ENCODE peak calls at places on chromosomes 11 and 22, in five cellular contexts. R is suprapubic skin; V is CD4-positive, alpha-beta T cell; U is sigmoid colon; B is BJ. S is an unnamed sample.

GRCh38 chr11:92227954-92228935 is 3.6 kb downstream of the FAT3 start:
- DNase-seq in R (no peak), V (no peak), U (no peak), B (no peak), S (no peak)

GRCh38 chr11:104916442-104916841 is 18.2 kb upstream of the CASP12 start:
- DNase-seq in R (no peak), V (no peak), U (no peak), B (no peak), S (no peak)

GRCh38 chr22:24459911-24460310 is 32.5 kb downstream of the ADORA2A start:
- DNase-seq in R (no peak), V (no peak), U (no peak), B (no peak), S (no peak)

GRCh38 chr22:31284241-31284745 is 8.0 kb downstream of the PIK3IP1 start:
- DNase-seq in R (no peak), V (no peak), U (peak; percentile 33), B (no peak), S (no peak)

GRCh38 chr11:100753144-100753543 is 66.1 kb downstream of the ARHGAP42 start:
- DNase-seq in R (no peak), V (no peak), U (no peak), B (no peak), S (no peak)

GRCh38 chr11:99670268-99670667 is 649.5 kb downstream of the CNTN5 start:
- DNase-seq in R (no peak), V (no peak), U (no peak), B (no peak), S (no peak)

GRCh38 chr11:47071871-47072270 is 104.8 kb downstream of the ARFGAP2 start:
- DNase-seq in R (no peak), V (no peak), U (no peak), B (no peak), S (no peak)

GRCh38 chr11:2575611-2576051 is 124.2 kb downstream of the KCNQ1OT1 start:
- DNase-seq in R (peak; percentile 66), V (no peak), U (no peak), B (no peak), S (peak; percentile 60)

GRCh38 chr11:65576867-65577755 is 1.3 kb downstream of the EHBP1L1 start:
- DNase-seq in R (no peak), V (no peak), U (peak; percentile 92), B (no peak), S (no peak)

GRCh38 chr11:68506908-68507307 is 46.4 kb downstream of the PPP6R3 start:
- DNase-seq in R (no peak), V (no peak), U (no peak), B (no peak), S (no peak)

GRCh38 chr22:48974443-48975251 is 853.0 kb downstream of the BRD1 start:
- DNase-seq in R (no peak), V (no peak), U (no peak), B (no peak), S (peak; percentile 51)

GRCh38 chr11:35629914-35630313 is 11.7 kb downstream of the FJX1 start:
- DNase-seq in R (no peak), V (no peak), U (no peak), B (peak; percentile 97), S (no peak)

DNA sequence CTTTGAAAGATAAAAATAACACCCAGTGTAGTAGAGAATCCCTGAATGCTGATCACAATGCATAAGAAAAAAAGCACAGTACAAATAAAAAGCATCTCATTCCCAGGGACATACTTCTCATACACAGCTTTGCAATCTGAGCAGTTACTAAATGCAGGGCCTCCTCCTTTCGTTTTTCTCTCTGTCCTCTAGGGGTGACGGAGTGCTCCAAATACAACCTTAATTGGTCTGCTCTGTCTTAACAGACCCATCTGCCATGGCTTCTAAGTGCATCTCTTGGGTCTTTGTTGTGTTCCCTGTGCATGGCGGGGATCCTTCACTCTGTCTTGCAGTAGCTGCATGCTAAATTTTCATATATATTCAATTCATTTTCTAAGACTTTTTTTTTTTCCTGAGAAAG is 1114.2 kb upstream of the RAG2 start:
- DNase-seq in R (no peak), V (no peak), U (no peak), B (no peak), S (no peak)
- TF ChIP-seq CTCF in R (no peak), V (no peak), U (no peak), B (peak; percentile 30), S (peak; percentile 55)

GRCh38 chr11:61659413-61660196 is 20.6 kb upstream of the DAGLA start:
- DNase-seq in R (no peak), V (no peak), U (no peak), B (no peak), S (no peak)
- TF ChIP-seq CTCF in R (no peak), V (no peak), U (no peak), B (no peak), S (no peak)

GRCh38 chr11:131506376-131506775 is 136.0 kb downstream of the NTM start:
- DNase-seq in R (no peak), V (no peak), U (no peak), B (no peak), S (no peak)

GRCh38 chr11:131503017-131503416 is 132.6 kb downstream of the NTM start:
- DNase-seq in R (no peak), V (no peak), U (no peak), B (no peak), S (no peak)

GRCh38 chr11:131498631-131499053 is 128.2 kb downstream of the NTM start:
- DNase-seq in R (no peak), V (no peak), U (no peak), B (no peak), S (no peak)

GRCh38 chr11:131499199-131499598 is 128.8 kb downstream of the NTM start:
- DNase-seq in R (no peak), V (no peak), U (no peak), B (no peak), S (no peak)

DNA sequence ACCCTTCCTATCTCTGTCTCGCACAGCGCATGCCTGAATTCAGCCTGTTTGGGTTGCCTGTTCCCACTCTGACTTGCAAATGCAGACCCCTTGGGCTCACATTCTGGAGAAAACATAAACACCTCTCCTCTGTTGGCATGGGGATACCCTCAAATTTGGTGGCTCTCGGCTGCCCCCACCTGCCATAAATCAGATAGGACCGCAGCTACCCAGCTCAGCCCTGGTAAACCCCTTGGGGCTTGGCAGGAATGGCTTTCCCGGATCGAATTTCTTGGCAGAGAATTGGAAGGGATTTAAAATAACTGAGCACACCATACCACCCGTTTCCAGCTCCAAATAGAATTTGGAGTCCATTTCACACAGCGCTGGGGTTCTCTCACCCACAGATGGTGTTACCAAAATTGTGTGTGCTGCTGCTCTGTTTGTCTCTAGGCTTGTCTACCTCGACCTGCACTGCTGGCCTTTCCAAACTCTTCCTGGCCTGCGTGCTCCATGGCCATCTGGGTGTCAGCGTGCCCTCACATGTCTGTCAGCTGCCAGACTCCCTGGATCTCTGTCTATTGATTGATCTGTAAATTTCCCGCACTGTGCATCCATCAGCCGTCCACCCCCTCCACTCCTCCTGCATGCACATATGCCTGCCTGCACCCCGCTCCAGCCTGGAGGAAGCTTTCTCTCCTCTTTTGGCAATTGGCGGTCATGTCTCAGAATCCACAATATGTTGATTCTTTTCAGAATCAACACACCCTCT is 134.0 kb downstream of the NTM start:
- DNase-seq in R (no peak), V (no peak), U (no peak), B (no peak), S (no peak)
- TF ChIP-seq CTCF in R (peak; percentile 21), V (no peak), U (peak; percentile 22), B (no peak), S (peak; percentile 65)

GRCh38 chr11:72696866-72697428 is 22.7 kb upstream of the PDE2A start:
- DNase-seq in R (peak; percentile 90), V (no peak), U (peak; percentile 81), B (no peak), S (no peak)

GRCh38 chr11:72692498-72693237 is 18.4 kb upstream of the PDE2A start:
- DNase-seq in R (no peak), V (no peak), U (no peak), B (no peak), S (no peak)

GRCh38 chr11:72697814-72698213 is 23.6 kb upstream of the PDE2A start:
- DNase-seq in R (no peak), V (no peak), U (no peak), B (no peak), S (no peak)

GRCh38 chr11:72695354-72695753 is 21.1 kb upstream of the PDE2A start:
- DNase-seq in R (no peak), V (no peak), U (no peak), B (no peak), S (no peak)

DNA sequence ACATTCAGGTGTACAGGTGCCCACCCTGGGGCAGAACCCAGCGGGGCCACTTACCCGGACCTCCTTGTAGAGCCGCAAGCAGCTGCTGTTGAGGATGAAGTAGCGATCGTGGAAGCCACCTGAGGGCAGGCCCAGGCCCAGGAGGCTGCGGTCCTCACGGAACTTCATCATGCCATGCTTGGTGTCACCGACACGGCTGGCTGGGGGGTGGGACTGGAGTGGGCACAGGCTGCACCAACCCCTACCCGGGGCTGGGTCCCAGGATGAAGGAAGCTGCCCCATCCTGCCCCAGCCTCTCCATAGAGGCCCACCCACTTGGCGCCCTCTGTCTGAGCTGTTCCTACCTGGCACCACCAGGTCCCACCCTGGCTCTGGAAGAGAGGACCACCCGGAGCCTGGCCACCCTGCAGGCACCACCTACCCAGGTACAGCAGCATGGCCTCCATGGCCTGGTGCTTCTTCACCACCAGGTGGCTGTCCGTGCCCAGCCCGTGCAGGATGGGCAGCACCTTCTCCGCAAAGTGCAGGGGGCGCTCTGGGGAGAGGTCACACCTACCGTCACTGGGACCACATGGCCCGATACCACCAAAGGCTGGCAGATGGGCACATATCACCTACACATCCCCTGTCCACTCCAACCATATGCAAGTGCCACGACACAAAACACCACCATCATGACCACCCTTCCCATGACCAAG is 19.2 kb upstream of the PDE2A start:
- DNase-seq in R (no peak), V (no peak), U (no peak), B (no peak), S (no peak)
- TF ChIP-seq CTCF in R (no peak), V (no peak), U (no peak), B (no peak), S (no peak)

GRCh38 chr22:19965771-19966709 is 24.4 kb upstream of the TXNRD2 start:
- DNase-seq in R (no peak), V (no peak), U (no peak), B (no peak), S (no peak)
- TF ChIP-seq CTCF in R (no peak), V (no peak), U (peak; percentile 11), B (peak; percentile 48), S (peak; percentile 73)

DNA sequence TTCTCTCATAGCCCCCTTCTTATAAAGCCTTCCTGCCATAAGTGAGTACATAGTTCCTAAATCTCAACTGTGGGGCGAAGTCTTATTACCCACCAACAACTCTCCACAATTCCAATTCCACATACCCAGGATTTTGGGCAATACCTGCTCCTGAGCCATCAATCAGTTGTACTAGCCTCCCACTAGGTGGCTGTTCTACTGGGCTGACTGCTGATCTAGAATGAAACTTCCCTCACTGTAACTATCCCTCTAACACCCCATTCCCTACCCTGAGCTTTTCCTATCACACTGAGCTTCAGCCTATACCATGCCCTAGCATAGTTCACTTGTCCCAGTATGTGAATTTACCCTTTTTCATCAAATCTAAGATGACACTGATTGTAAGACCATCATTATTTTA is 52.5 kb downstream of the RRAS2 start:
- DNase-seq in R (no peak), V (no peak), U (no peak), B (no peak), S (no peak)
- TF ChIP-seq CTCF in R (no peak), V (no peak), U (no peak), B (peak; percentile 3), S (no peak)

GRCh38 chr22:37369536-37369935 is 57.7 kb downstream of the ELFN2 start:
- DNase-seq in R (no peak), V (no peak), U (no peak), B (no peak), S (no peak)
- TF ChIP-seq CTCF in R (no peak), V (no peak), U (no peak), B (no peak), S (no peak)

S was measured in type B pancreatic cell.